ENCODE peak calls at places on chromosomes 7 and 10, in nine cellular contexts. One of them, this sample, is unnamed. For H3K4me1, the result is how much of the 10 kb centered on the place peaks cover.

GRCh38 chr7:70380315-70381027 is 751.5 kb upstream of the GALNT17 start:
- DNase-seq in left ventricle myocardium inferior: peak
- DNase-seq in ovary: peak
- DNase-seq in Panc1: no peak
- DNase-seq in tibial nerve: peak
- DNase-seq in IMR-90: no peak
- DNase-seq in spleen: no peak
- DNase-seq in fibroblast of lung: peak
- DNase-seq in PC-3: no peak
- DNase-seq in this sample: no peak

GRCh38 chr7:113159746-113160339 is 41.5 kb upstream of the SMIM30 start:
- DNase-seq in Panc1: peak
- DNase-seq in PC-3: peak
- DNase-seq in fibroblast of lung: peak
- DNase-seq in IMR-90: peak
- DNase-seq in spleen: no peak
- DNase-seq in left ventricle myocardium inferior: no peak
- DNase-seq in ovary: no peak
- DNase-seq in tibial nerve: no peak
- DNase-seq in this sample: peak

GRCh38 chr10:6667679-6668270 is 87.7 kb upstream of the PRKCQ start:
- DNase-seq in tibial nerve: no peak
- DNase-seq in spleen: no peak
- DNase-seq in left ventricle myocardium inferior: no peak
- DNase-seq in Panc1: no peak
- DNase-seq in IMR-90: peak
- DNase-seq in fibroblast of lung: peak
- DNase-seq in ovary: no peak
- DNase-seq in PC-3: peak
- DNase-seq in this sample: peak

GRCh38 chr7:70506463-70506862 is 625.5 kb upstream of the GALNT17 start:
- DNase-seq in IMR-90: no peak
- DNase-seq in Panc1: no peak
- DNase-seq in spleen: no peak
- DNase-seq in ovary: no peak
- DNase-seq in left ventricle myocardium inferior: no peak
- DNase-seq in PC-3: no peak
- DNase-seq in fibroblast of lung: no peak
- DNase-seq in tibial nerve: no peak
- DNase-seq in this sample: peak

GRCh38 chr7:140476698-140477261 is 2.5 kb downstream of the MKRN1 start:
- DNase-seq in spleen: no peak
- DNase-seq in left ventricle myocardium inferior: no peak
- DNase-seq in fibroblast of lung: no peak
- DNase-seq in Panc1: no peak
- DNase-seq in IMR-90: no peak
- DNase-seq in ovary: no peak
- DNase-seq in tibial nerve: no peak
- DNase-seq in PC-3: no peak
- DNase-seq in this sample: no peak

GRCh38 chr7:16934947-16935742 is 53.4 kb upstream of the AGR3 start:
- DNase-seq in ovary: no peak
- DNase-seq in left ventricle myocardium inferior: no peak
- DNase-seq in spleen: no peak
- DNase-seq in IMR-90: peak
- DNase-seq in fibroblast of lung: peak
- DNase-seq in Panc1: no peak
- DNase-seq in PC-3: peak
- DNase-seq in tibial nerve: no peak
- DNase-seq in this sample: no peak

GRCh38 chr7:106635411-106635810 is 25.5 kb downstream of the CCDC71L start:
- DNase-seq in fibroblast of lung: no peak
- DNase-seq in tibial nerve: no peak
- DNase-seq in spleen: no peak
- DNase-seq in Panc1: no peak
- DNase-seq in IMR-90: no peak
- DNase-seq in PC-3: no peak
- DNase-seq in ovary: no peak
- DNase-seq in left ventricle myocardium inferior: no peak
- DNase-seq in this sample: no peak

GRCh38 chr10:916716-917415 is 14.6 kb downstream of the LARP4B start:
- DNase-seq in Panc1: no peak
- DNase-seq in tibial nerve: no peak
- DNase-seq in IMR-90: no peak
- DNase-seq in fibroblast of lung: no peak
- DNase-seq in left ventricle myocardium inferior: no peak
- DNase-seq in PC-3: no peak
- DNase-seq in spleen: no peak
- DNase-seq in ovary: no peak
- DNase-seq in this sample: no peak

GRCh38 chr10:86189891-86190290 is 176.7 kb downstream of the GRID1 start:
- DNase-seq in spleen: no peak
- DNase-seq in left ventricle myocardium inferior: no peak
- DNase-seq in IMR-90: no peak
- DNase-seq in fibroblast of lung: no peak
- DNase-seq in Panc1: no peak
- DNase-seq in PC-3: no peak
- DNase-seq in tibial nerve: no peak
- DNase-seq in ovary: no peak
- DNase-seq in this sample: no peak

GRCh38 chr10:30359373-30360206 is 10.5 kb upstream of the MTPAP start:
- DNase-seq in fibroblast of lung: peak
- DNase-seq in left ventricle myocardium inferior: peak
- DNase-seq in Panc1: peak
- DNase-seq in PC-3: peak
- DNase-seq in ovary: no peak
- DNase-seq in IMR-90: peak
- DNase-seq in spleen: peak
- DNase-seq in tibial nerve: no peak
- DNase-seq in this sample: peak

GRCh38 chr7:46245587-46246111 is 324.6 kb upstream of the IGFBP3 start:
- DNase-seq in left ventricle myocardium inferior: no peak
- DNase-seq in tibial nerve: no peak
- DNase-seq in Panc1: no peak
- DNase-seq in fibroblast of lung: no peak
- DNase-seq in ovary: no peak
- DNase-seq in IMR-90: no peak
- DNase-seq in PC-3: no peak
- DNase-seq in spleen: no peak
- DNase-seq in this sample: no peak

GRCh38 chr7:111980721-111981120 is 225.5 kb downstream of the DOCK4 start:
- DNase-seq in spleen: no peak
- DNase-seq in IMR-90: no peak
- DNase-seq in ovary: no peak
- DNase-seq in tibial nerve: no peak
- DNase-seq in left ventricle myocardium inferior: no peak
- DNase-seq in PC-3: no peak
- DNase-seq in fibroblast of lung: no peak
- DNase-seq in Panc1: no peak
- DNase-seq in this sample: no peak

GRCh38 chr10:130430852-130431704 is 294.9 kb downstream of the GLRX3 start:
- DNase-seq in tibial nerve: no peak
- DNase-seq in Panc1: no peak
- DNase-seq in spleen: no peak
- DNase-seq in left ventricle myocardium inferior: no peak
- DNase-seq in fibroblast of lung: no peak
- DNase-seq in ovary: no peak
- DNase-seq in IMR-90: no peak
- DNase-seq in PC-3: no peak
- DNase-seq in this sample: no peak

GRCh38 chr10:109957092-109957797 is 33.9 kb upstream of the XPNPEP1 start:
- DNase-seq in Panc1: no peak
- DNase-seq in fibroblast of lung: no peak
- DNase-seq in left ventricle myocardium inferior: no peak
- DNase-seq in tibial nerve: no peak
- DNase-seq in PC-3: no peak
- DNase-seq in ovary: no peak
- DNase-seq in spleen: no peak
- DNase-seq in IMR-90: no peak
- DNase-seq in this sample: no peak

GRCh38 chr7:115300228-115300870 is 378.5 kb downstream of the MDFIC start:
- DNase-seq in fibroblast of lung: peak
- DNase-seq in IMR-90: peak
- DNase-seq in spleen: no peak
- DNase-seq in ovary: no peak
- DNase-seq in tibial nerve: no peak
- DNase-seq in left ventricle myocardium inferior: no peak
- DNase-seq in PC-3: peak
- DNase-seq in Panc1: no peak
- DNase-seq in this sample: no peak

GRCh38 chr10:452512-453504 is 236.7 kb downstream of the DIP2C start:
- DNase-seq in ovary: no peak
- DNase-seq in tibial nerve: no peak
- DNase-seq in PC-3: no peak
- DNase-seq in left ventricle myocardium inferior: no peak
- DNase-seq in IMR-90: no peak
- DNase-seq in spleen: peak
- DNase-seq in fibroblast of lung: peak
- DNase-seq in Panc1: no peak
- DNase-seq in this sample: no peak

GRCh38 chr7:152014722-152015121 is 10.8 kb upstream of the GALNT11 start:
- DNase-seq in left ventricle myocardium inferior: no peak
- DNase-seq in Panc1: no peak
- DNase-seq in IMR-90: no peak
- DNase-seq in spleen: no peak
- DNase-seq in fibroblast of lung: no peak
- DNase-seq in tibial nerve: no peak
- DNase-seq in PC-3: no peak
- DNase-seq in ovary: no peak
- DNase-seq in this sample: no peak

GRCh38 chr10:33336606-33337334 is 2.3 kb upstream of the NRP1 start:
- DNase-seq in PC-3: peak
- DNase-seq in left ventricle myocardium inferior: peak
- DNase-seq in IMR-90: no peak
- DNase-seq in Panc1: no peak
- DNase-seq in tibial nerve: no peak
- DNase-seq in fibroblast of lung: peak
- DNase-seq in spleen: peak
- DNase-seq in ovary: peak
- DNase-seq in this sample: peak

GRCh38 chr10:77510695-77511094 is 126.9 kb downstream of the KCNMA1 start:
- DNase-seq in fibroblast of lung: no peak
- DNase-seq in spleen: no peak
- DNase-seq in PC-3: no peak
- DNase-seq in left ventricle myocardium inferior: no peak
- DNase-seq in IMR-90: no peak
- DNase-seq in tibial nerve: no peak
- DNase-seq in Panc1: no peak
- DNase-seq in ovary: no peak
- DNase-seq in this sample: no peak
- H3K4me1 ChIP-seq in fibroblast of lung: under half
- H3K4me1 ChIP-seq in spleen: under half
- H3K4me1 ChIP-seq in PC-3: half or more
- H3K4me1 ChIP-seq in left ventricle myocardium inferior: under half
- H3K4me1 ChIP-seq in IMR-90: under half
- H3K4me1 ChIP-seq in tibial nerve: under half
- H3K4me1 ChIP-seq in Panc1: half or more
- H3K4me1 ChIP-seq in ovary: under half
- H3K4me1 ChIP-seq in this sample: under half

GRCh38 chr10:83427101-83427500 is 712.2 kb upstream of the GHITM start:
- DNase-seq in IMR-90: no peak
- DNase-seq in spleen: no peak
- DNase-seq in Panc1: no peak
- DNase-seq in tibial nerve: no peak
- DNase-seq in fibroblast of lung: no peak
- DNase-seq in PC-3: no peak
- DNase-seq in left ventricle myocardium inferior: no peak
- DNase-seq in ovary: no peak
- DNase-seq in this sample: no peak

DNA sequence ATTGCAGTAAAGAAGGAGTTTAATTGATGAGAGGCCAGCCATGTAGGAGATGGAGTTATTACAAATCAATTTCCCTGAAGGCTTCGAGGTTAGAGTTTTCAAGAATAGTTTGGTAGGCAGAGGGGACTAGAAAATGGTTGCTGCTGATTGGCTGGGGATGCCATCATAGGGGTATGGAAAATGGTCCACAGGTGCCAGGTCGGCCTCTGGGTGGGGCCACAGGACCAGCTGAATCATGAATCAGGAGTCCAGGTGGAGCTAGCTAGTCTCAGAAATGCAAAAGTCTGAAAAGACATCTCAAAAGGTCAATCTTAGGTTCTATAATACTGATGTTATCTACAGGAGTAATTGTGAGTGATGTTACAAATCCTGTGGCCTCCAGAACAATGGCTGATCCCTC is 714.0 kb upstream of the GHITM start:
- DNase-seq in PC-3: no peak
- DNase-seq in tibial nerve: no peak
- DNase-seq in Panc1: no peak
- DNase-seq in ovary: no peak
- DNase-seq in IMR-90: no peak
- DNase-seq in left ventricle myocardium inferior: no peak
- DNase-seq in spleen: no peak
- DNase-seq in fibroblast of lung: no peak
- DNase-seq in this sample: no peak
- TF ChIP-seq CTCF in PC-3: no peak
- TF ChIP-seq CTCF in tibial nerve: no peak
- TF ChIP-seq CTCF in Panc1: no peak
- TF ChIP-seq CTCF in ovary: no peak
- TF ChIP-seq CTCF in IMR-90: no peak
- TF ChIP-seq CTCF in left ventricle myocardium inferior: no peak
- TF ChIP-seq CTCF in spleen: no peak
- TF ChIP-seq CTCF in fibroblast of lung: no peak
- TF ChIP-seq CTCF in this sample: no peak

GRCh38 chr7:150754950-150755349 is 17.7 kb downstream of the GIMAP5 start:
- DNase-seq in fibroblast of lung: no peak
- DNase-seq in tibial nerve: no peak
- DNase-seq in ovary: no peak
- DNase-seq in PC-3: no peak
- DNase-seq in IMR-90: no peak
- DNase-seq in spleen: no peak
- DNase-seq in Panc1: no peak
- DNase-seq in left ventricle myocardium inferior: no peak
- DNase-seq in this sample: no peak
- H3K4me1 ChIP-seq in fibroblast of lung: under half
- H3K4me1 ChIP-seq in tibial nerve: under half
- H3K4me1 ChIP-seq in ovary: under half
- H3K4me1 ChIP-seq in PC-3: under half
- H3K4me1 ChIP-seq in IMR-90: under half
- H3K4me1 ChIP-seq in spleen: half or more
- H3K4me1 ChIP-seq in Panc1: under half
- H3K4me1 ChIP-seq in left ventricle myocardium inferior: half or more
- H3K4me1 ChIP-seq in this sample: under half

DNA sequence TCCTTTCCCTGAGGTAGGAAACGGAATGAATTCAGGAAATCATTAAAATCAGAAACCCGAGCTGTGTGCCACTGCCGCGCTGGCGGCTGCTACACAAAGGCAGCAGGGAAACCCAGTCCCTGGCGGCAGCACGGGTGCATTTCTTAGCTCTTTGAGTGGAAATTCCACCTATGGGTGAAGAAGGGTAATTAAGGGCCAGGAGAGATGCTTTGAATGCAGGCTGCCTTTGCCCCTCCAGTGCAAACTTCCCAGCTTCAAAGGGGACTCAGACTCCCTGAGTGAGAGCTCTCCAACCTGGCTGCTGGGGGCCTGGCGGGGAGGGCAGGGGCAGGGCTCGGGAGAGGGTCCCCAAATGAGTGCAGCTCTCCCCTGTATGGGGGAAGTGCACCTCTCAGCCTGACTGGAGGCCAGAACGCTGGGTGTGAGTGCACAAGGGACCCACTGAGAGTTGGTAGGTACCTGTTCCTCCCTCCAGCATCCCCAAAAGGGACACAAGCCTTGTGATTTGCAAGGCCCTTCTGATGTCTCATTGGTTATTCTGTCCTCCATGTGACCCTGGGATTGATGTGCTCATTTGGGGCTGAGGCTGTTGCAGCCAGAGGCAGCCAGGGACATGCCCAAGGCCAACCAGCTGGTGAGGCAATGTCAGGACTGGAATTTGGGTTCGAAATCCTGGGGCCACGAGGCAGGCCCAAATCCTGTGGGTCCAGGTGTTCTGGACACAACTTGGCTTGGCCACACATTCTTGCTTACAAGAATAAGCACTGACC is 16.3 kb upstream of the ZMIZ1 start:
- DNase-seq in spleen: peak
- DNase-seq in ovary: no peak
- DNase-seq in fibroblast of lung: no peak
- DNase-seq in PC-3: peak
- DNase-seq in tibial nerve: no peak
- DNase-seq in Panc1: no peak
- DNase-seq in IMR-90: no peak
- DNase-seq in left ventricle myocardium inferior: peak
- DNase-seq in this sample: peak
- TF ChIP-seq CTCF in spleen: peak
- TF ChIP-seq CTCF in ovary: no peak
- TF ChIP-seq CTCF in fibroblast of lung: no peak
- TF ChIP-seq CTCF in PC-3: peak
- TF ChIP-seq CTCF in tibial nerve: no peak
- TF ChIP-seq CTCF in Panc1: no peak
- TF ChIP-seq CTCF in IMR-90: peak
- TF ChIP-seq CTCF in left ventricle myocardium inferior: no peak
- TF ChIP-seq CTCF in this sample: peak